ENCODE peak calls at places on chromosomes 2 and 18, in six cellular contexts. N is NK-92 treated with Interleukin-12 subunit alpha and Interleukin-12 subunit beta, amount 100 ng/mL, for 24 hours; T is left kidney; Q is ovary; D is epithelial cell of esophagus; W is IMR-90. E is an unnamed sample.

GRCh38 chr2:203453858-203454451 is 81.1 kb downstream of the RAPH1 start:
- DNase-seq in N (no peak), T (peak; percentile 71), Q (no peak), D (peak; percentile 59), W (peak; percentile 72), E (peak; percentile 41)

GRCh38 chr2:10272464-10272863 is 30.2 kb upstream of the HPCAL1 start:
- DNase-seq in N (no peak), T (no peak), Q (no peak), D (no peak), W (no peak), E (no peak)

GRCh38 chr2:118032169-118033013 is 18.5 kb upstream of the CCDC93 start:
- DNase-seq in N (no peak), T (peak; percentile 58), Q (no peak), D (peak; percentile 52), W (peak; percentile 34), E (peak; percentile 42)

GRCh38 chr2:15834381-15835031 is 105.8 kb upstream of the MYCN start:
- DNase-seq in N (no peak), T (no peak), Q (no peak), D (no peak), W (no peak), E (no peak)

GRCh38 chr2:79219383-79219988 is 59.9 kb upstream of the REG3A start:
- DNase-seq in N (no peak), T (peak; percentile 72), Q (no peak), D (peak; percentile 64), W (peak; percentile 19), E (peak; percentile 41)

GRCh38 chr18:21458322-21458721 is 142.2 kb downstream of the ESCO1 start:
- DNase-seq in N (no peak), T (no peak), Q (no peak), D (no peak), W (no peak), E (no peak)

GRCh38 chr2:53770264-53770663 is 2.7 kb downstream of the CHAC2 start:
- DNase-seq in N (no peak), T (no peak), Q (no peak), D (peak; percentile 72), W (no peak), E (no peak)

GRCh38 chr2:65491381-65491903 is 59.0 kb upstream of the SPRED2 start:
- DNase-seq in N (no peak), T (no peak), Q (no peak), D (no peak), W (no peak), E (no peak)

GRCh38 chr2:151482310-151482709 is 72.6 kb downstream of the RIF1 start:
- DNase-seq in N (no peak), T (no peak), Q (no peak), D (no peak), W (no peak), E (no peak)

GRCh38 chr18:63848159-63848558 is 39.3 kb upstream of the SERPINB2 start:
- DNase-seq in N (no peak), T (peak; percentile 85), Q (no peak), D (peak; percentile 84), W (peak; percentile 75), E (peak; percentile 36)

GRCh38 chr18:76697441-76697901 is 124.9 kb upstream of the ZNF236 start:
- DNase-seq in N (no peak), T (peak; percentile 88), Q (peak; percentile 70), D (peak; percentile 30), W (peak; percentile 12), E (no peak)

GRCh38 chr2:647003-647560 is 30.1 kb downstream of the TMEM18 start:
- DNase-seq in N (no peak), T (no peak), Q (no peak), D (no peak), W (no peak), E (no peak)

GRCh38 chr2:8654483-8654882 is 27.4 kb upstream of the ID2 start:
- DNase-seq in N (no peak), T (no peak), Q (no peak), D (no peak), W (no peak), E (no peak)

E was measured in RWPE1.